ENCODE peak calls at places on chromosomes 12 and 14, in nine cellular contexts. M, S, H, G, L, J, Y, U and A are unnamed samples.

GRCh38 chr14:92603309-92604257 is 90.0 kb downstream of the RIN3 start:
- DNase-seq in H (no peak), S (no peak), M (peak; percentile 78), J (no peak), Y (no peak), G (peak; percentile 38), U (peak; percentile 58), L (no peak), A (peak; percentile 76)

GRCh38 chr14:23437142-23438129 is 2.0 kb upstream of the MYH7 start:
- DNase-seq in U (no peak), M (no peak), Y (no peak), H (no peak), L (no peak), S (no peak), G (no peak), J (peak; percentile 64), A (no peak)

GRCh38 chr12:65881965-65882413 is 57.7 kb downstream of the HMGA2 start:
- DNase-seq in L (peak; percentile 46), Y (peak; percentile 42), J (peak; percentile 97), M (no peak), H (no peak), U (peak; percentile 73), S (no peak), G (peak; percentile 33), A (peak; percentile 96)

GRCh38 chr12:53660064-53660463 is 15.8 kb downstream of the ATP5MC2 start:
- DNase-seq in L (no peak), Y (no peak), M (no peak), U (peak; percentile 57), J (no peak), G (no peak), H (no peak), S (no peak), A (peak; percentile 63)

GRCh38 chr12:14935031-14935430 is 3.3 kb downstream of the ERP27 start:
- DNase-seq in S (no peak), J (no peak), U (no peak), H (no peak), G (no peak), Y (no peak), L (peak; percentile 65), M (no peak), A (no peak)

GRCh38 chr14:90759370-90760054 is 56.7 kb downstream of the TTC7B start:
- DNase-seq in U (no peak), H (peak; percentile 82), G (no peak), J (no peak), L (no peak), S (no peak), M (no peak), Y (no peak), A (no peak)

GRCh38 chr14:95196268-95196667 is 38.9 kb upstream of the DICER1 start:
- DNase-seq in Y (no peak), J (no peak), G (no peak), L (no peak), S (peak; percentile 6), H (peak; percentile 42), U (no peak), M (no peak), A (peak; percentile 17)

GRCh38 chr12:13099910-13100609 is 3.4 kb downstream of the GSG1 start:
- DNase-seq in L (no peak), H (peak; percentile 21), S (no peak), J (no peak), U (no peak), M (no peak), G (no peak), Y (no peak), A (no peak)

GRCh38 chr14:35687335-35687939 is 121.7 kb downstream of the RALGAPA1 start:
- DNase-seq in M (peak; percentile 3), G (peak; percentile 20), Y (peak; percentile 23), L (peak; percentile 73), J (no peak), S (peak; percentile 26), H (peak; percentile 70), U (no peak), A (peak; percentile 67)

GRCh38 chr12:67996347-67996746 is 7.1 kb downstream of the IFNG-AS1 start:
- DNase-seq in Y (no peak), H (no peak), M (no peak), L (no peak), U (no peak), S (no peak), G (no peak), J (no peak), A (no peak)

GRCh38 chr14:58752280-58752679 is 114.5 kb downstream of the DACT1 start:
- DNase-seq in M (no peak), S (no peak), H (no peak), G (peak; percentile 29), U (no peak), Y (no peak), J (no peak), L (no peak), A (no peak)

GRCh38 chr14:20247651-20248246 is 8.7 kb downstream of the OR11H4 start:
- DNase-seq in M (no peak), S (peak; percentile 36), G (no peak), J (no peak), U (no peak), Y (no peak), L (no peak), H (peak; percentile 21), A (no peak)
- TF ChIP-seq CTCF in M (no peak), S (peak; percentile 60), G (no peak), J (no peak), U (no peak), Y (no peak), L (peak; percentile 3), H (peak; percentile 30), A (no peak)

GRCh38 chr12:64757778-64758177 is 1.4 kb downstream of the GNS start:
- DNase-seq in G (no peak), L (no peak), S (no peak), Y (no peak), U (no peak), M (no peak), J (no peak), H (no peak), A (peak; percentile 18)
- H3K4me3 ChIP-seq in G (no peak overlapping the region), L (no peak overlapping the region), S (no peak overlapping the region), Y (peak overlapping the region; percentile 76), U (no peak overlapping the region), M (no peak overlapping the region), J (no peak overlapping the region), H (no peak overlapping the region), A (peak overlapping the region; percentile 42)

GRCh38 chr12:3553221-3553620 is 62.2 kb downstream of the PRMT8 start:
- DNase-seq in Y (no peak), H (no peak), U (no peak), L (no peak), G (no peak), S (no peak), M (no peak), J (peak; percentile 45), A (no peak)

GRCh38 chr12:3552726-3553045 is 61.7 kb downstream of the PRMT8 start:
- DNase-seq in M (no peak), G (no peak), H (no peak), S (no peak), U (no peak), Y (no peak), L (no peak), J (peak; percentile 62), A (no peak)

GRCh38 chr12:3556716-3557115 is 65.7 kb downstream of the PRMT8 start:
- DNase-seq in G (no peak), L (no peak), Y (no peak), U (no peak), M (no peak), S (no peak), J (peak; percentile 74), H (no peak), A (no peak)

GRCh38 chr12:3553681-3554546 is 62.9 kb downstream of the PRMT8 start:
- DNase-seq in Y (no peak), M (no peak), U (no peak), G (no peak), L (no peak), S (no peak), J (peak; percentile 80), H (no peak), A (no peak)

GRCh38 chr12:3554547-3555115 is 63.6 kb downstream of the PRMT8 start:
- DNase-seq in H (no peak), Y (no peak), G (no peak), U (no peak), L (no peak), M (no peak), J (peak; percentile 67), S (no peak), A (no peak)
- TF ChIP-seq CTCF in H (no peak), Y (no peak), G (no peak), U (no peak), L (no peak), M (no peak), J (no peak), S (no peak), A (no peak)

DNA sequence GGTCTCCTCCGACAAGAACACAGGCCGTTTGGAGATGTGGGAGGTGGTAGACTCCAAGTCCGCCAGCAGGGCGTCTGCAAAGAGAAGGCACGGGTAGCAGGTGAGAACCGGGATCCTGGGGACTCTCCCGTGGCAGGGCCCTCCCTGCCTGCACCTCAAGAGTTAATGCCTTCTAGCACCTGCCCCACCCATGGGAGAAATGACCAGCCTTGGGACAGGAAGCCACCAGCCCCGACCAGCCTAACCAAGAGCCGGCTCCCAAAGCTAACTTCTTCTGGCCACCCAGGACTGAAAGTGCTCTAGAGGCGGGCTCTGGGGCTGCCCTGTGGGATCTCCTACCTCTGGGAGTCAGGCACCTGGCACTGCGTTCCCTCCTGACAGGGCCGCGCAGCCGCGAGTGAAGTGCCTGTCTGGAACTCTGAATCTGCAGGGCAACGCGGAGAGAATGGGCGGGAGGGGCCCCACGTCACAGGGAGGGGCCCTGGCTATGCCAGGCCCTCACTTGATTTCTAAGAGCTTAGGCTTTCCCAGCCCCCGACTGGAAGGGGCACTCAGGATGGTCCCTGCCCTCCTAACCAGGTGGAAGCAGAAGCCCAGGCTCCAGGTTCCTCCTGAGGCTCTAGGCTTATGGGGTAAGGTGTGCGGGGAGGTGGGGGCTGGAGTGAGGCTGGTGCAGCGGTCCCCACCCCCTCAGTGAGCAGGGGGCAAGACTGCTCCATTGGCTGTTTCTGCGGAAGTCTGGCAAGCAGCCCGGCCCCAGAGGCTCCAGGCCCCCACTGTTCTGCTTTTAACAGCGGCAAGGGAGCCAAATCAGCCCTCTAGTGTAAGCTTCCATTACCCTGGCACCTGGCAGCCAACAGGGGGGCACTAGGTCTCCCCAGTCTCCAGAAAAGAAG is 23.6 kb upstream of the RPLP0 start:
- DNase-seq in G (no peak), H (peak; percentile 86), L (peak; percentile 72), S (no peak), Y (no peak), J (no peak), M (no peak), U (peak; percentile 60), A (peak; percentile 41)
- H3K4me3 ChIP-seq in G (no peak overlapping the region), H (peak overlapping the region; percentile 26), L (no peak overlapping the region), S (no peak overlapping the region), Y (no peak overlapping the region), J (no peak overlapping the region), M (no peak overlapping the region), U (no peak overlapping the region), A (peak overlapping the region; percentile 13)